ENCODE peak calls at places on chromosome 5, in seven cellular contexts. X, V, W, A, K, D and U are unnamed samples.

GRCh38 chr5:37896159-37896558 is 56.3 kb upstream of the GDNF start:
- DNase-seq in X (no peak), V (no peak), W (no peak), A (no peak), K (no peak), D (no peak), U (no peak)

GRCh38 chr5:115151208-115151805 is 18.4 kb downstream of the TRIM36 start:
- DNase-seq in X (no peak), V (no peak), W (no peak), A (no peak), K (no peak), D (no peak), U (no peak)

GRCh38 chr5:7668161-7668560 is 182.8 kb downstream of the CFAP90 start:
- DNase-seq in X (no peak), V (no peak), W (no peak), A (no peak), K (no peak), D (no peak), U (no peak)

GRCh38 chr5:83322273-83322924 is 149.1 kb upstream of the VCAN start:
- DNase-seq in X (no peak), V (no peak), W (no peak), A (no peak), K (no peak), D (no peak), U (no peak)

GRCh38 chr5:136210259-136210658 is 17.3 kb upstream of the SMIM32 start:
- DNase-seq in X (no peak), V (no peak), W (no peak), A (no peak), K (no peak), D (no peak), U (no peak)

GRCh38 chr5:53934126-53934856 is 373.9 kb downstream of the NDUFS4 start:
- DNase-seq in X (no peak), V (no peak), W (no peak), A (no peak), K (no peak), D (no peak), U (no peak)

GRCh38 chr5:95081500-95082355 is 203.2 kb downstream of the MCTP1 start:
- DNase-seq in X (no peak), V (no peak), W (no peak), A (peak), K (peak), D (peak), U (peak)

GRCh38 chr5:158100373-158100902 is 241.5 kb upstream of the CLINT1 start:
- DNase-seq in X (no peak), V (no peak), W (no peak), A (no peak), K (no peak), D (no peak), U (no peak)

GRCh38 chr5:14739538-14739937 is 75.0 kb downstream of the OTULIN start:
- DNase-seq in X (no peak), V (no peak), W (no peak), A (no peak), K (no peak), D (no peak), U (peak)

GRCh38 chr5:43514471-43514815 is 505 bp downstream of the C5orf34 start:
- DNase-seq in X (peak), V (no peak), W (peak), A (no peak), K (no peak), D (no peak), U (peak)

GRCh38 chr5:168620807-168621206 is 41.6 kb upstream of the PANK3 start:
- DNase-seq in X (no peak), V (no peak), W (no peak), A (no peak), K (no peak), D (no peak), U (no peak)

GRCh38 chr5:65128226-65128625 is 353.5 kb downstream of the ADAMTS6 start:
- DNase-seq in X (no peak), V (no peak), W (no peak), A (no peak), K (no peak), D (no peak), U (no peak)

GRCh38 chr5:67543704-67544103 is 347.1 kb upstream of the CD180 start:
- DNase-seq in X (no peak), V (no peak), W (no peak), A (no peak), K (no peak), D (no peak), U (no peak)

GRCh38 chr5:77210091-77211012 is at the start of gene PDE8B:
- DNase-seq in X (peak), V (no peak), W (peak), A (no peak), K (no peak), D (no peak), U (no peak)

GRCh38 chr5:172347653-172348052 is 64.1 kb upstream of the UBTD2 start:
- DNase-seq in X (no peak), V (no peak), W (no peak), A (no peak), K (no peak), D (no peak), U (no peak)

GRCh38 chr5:157047898-157048297 is 11.0 kb downstream of the HAVCR1 start:
- DNase-seq in X (no peak), V (no peak), W (no peak), A (no peak), K (no peak), D (no peak), U (no peak)

GRCh38 chr5:978693-979092 is 29.9 kb upstream of the NKD2 start:
- DNase-seq in X (no peak), V (no peak), W (no peak), A (no peak), K (no peak), D (no peak), U (no peak)

GRCh38 chr5:88145603-88146467 is 122.8 kb downstream of the TMEM161B start:
- DNase-seq in X (no peak), V (no peak), W (no peak), A (no peak), K (no peak), D (no peak), U (no peak)

GRCh38 chr5:60453186-60453976 is 246.6 kb downstream of the DEPDC1B start:
- DNase-seq in X (no peak), V (no peak), W (no peak), A (no peak), K (no peak), D (no peak), U (no peak)

GRCh38 chr5:116763987-116764866 is 189.6 kb upstream of the SEMA6A start:
- DNase-seq in X (no peak), V (no peak), W (peak), A (no peak), K (no peak), D (no peak), U (no peak)

GRCh38 chr5:58462154-58462553 is 2.3 kb upstream of the PLK2 start:
- DNase-seq in X (no peak), V (no peak), W (no peak), A (no peak), K (no peak), D (peak), U (no peak)

GRCh38 chr5:131640043-131640856 is 5.2 kb upstream of the RAPGEF6 start:
- DNase-seq in X (no peak), V (no peak), W (no peak), A (no peak), K (no peak), D (no peak), U (peak)

GRCh38 chr5:59793000-59793399 is 100.5 kb downstream of the PDE4D start:
- DNase-seq in X (no peak), V (no peak), W (no peak), A (no peak), K (no peak), D (peak), U (peak)

GRCh38 chr5:56914678-56915077 is 5.3 kb downstream of the SETD9 start:
- DNase-seq in X (no peak), V (no peak), W (no peak), A (no peak), K (no peak), D (no peak), U (no peak)

GRCh38 chr5:56913766-56914165 is 4.4 kb downstream of the SETD9 start:
- DNase-seq in X (no peak), V (no peak), W (no peak), A (no peak), K (no peak), D (no peak), U (no peak)

GRCh38 chr5:56908942-56909293 is 478 bp upstream of the SETD9 start:
- DNase-seq in X (no peak), V (no peak), W (no peak), A (no peak), K (no peak), D (no peak), U (peak)

GRCh38 chr5:56910123-56910951 is 941 bp downstream of the SETD9 start:
- DNase-seq in X (no peak), V (no peak), W (peak), A (peak), K (peak), D (no peak), U (no peak)

GRCh38 chr5:56909294-56910122 is at the start of gene SETD9:
- DNase-seq in X (peak), V (peak), W (peak), A (peak), K (peak), D (peak), U (peak)
- TF ChIP-seq POLR2A in X (peak), V (peak), W (peak), A (peak), K (no peak), D (peak), U (peak)

GRCh38 chr5:128036961-128037360 is 46.6 kb upstream of the SLC12A2 start:
- DNase-seq in X (no peak), V (no peak), W (no peak), A (no peak), K (no peak), D (peak), U (no peak)

GRCh38 chr5:128035689-128036088 is 47.9 kb upstream of the SLC12A2 start:
- DNase-seq in X (no peak), V (no peak), W (no peak), A (no peak), K (no peak), D (no peak), U (no peak)

GRCh38 chr5:128040927-128041326 is 42.6 kb upstream of the SLC12A2 start:
- DNase-seq in X (no peak), V (no peak), W (no peak), A (no peak), K (no peak), D (peak), U (no peak)

GRCh38 chr5:128038641-128039040 is 44.9 kb upstream of the SLC12A2 start:
- DNase-seq in X (no peak), V (no peak), W (no peak), A (no peak), K (no peak), D (peak), U (no peak)
- TF ChIP-seq POLR2A in X (no peak), V (no peak), W (no peak), A (no peak), K (no peak), D (no peak), U (no peak)

DNA sequence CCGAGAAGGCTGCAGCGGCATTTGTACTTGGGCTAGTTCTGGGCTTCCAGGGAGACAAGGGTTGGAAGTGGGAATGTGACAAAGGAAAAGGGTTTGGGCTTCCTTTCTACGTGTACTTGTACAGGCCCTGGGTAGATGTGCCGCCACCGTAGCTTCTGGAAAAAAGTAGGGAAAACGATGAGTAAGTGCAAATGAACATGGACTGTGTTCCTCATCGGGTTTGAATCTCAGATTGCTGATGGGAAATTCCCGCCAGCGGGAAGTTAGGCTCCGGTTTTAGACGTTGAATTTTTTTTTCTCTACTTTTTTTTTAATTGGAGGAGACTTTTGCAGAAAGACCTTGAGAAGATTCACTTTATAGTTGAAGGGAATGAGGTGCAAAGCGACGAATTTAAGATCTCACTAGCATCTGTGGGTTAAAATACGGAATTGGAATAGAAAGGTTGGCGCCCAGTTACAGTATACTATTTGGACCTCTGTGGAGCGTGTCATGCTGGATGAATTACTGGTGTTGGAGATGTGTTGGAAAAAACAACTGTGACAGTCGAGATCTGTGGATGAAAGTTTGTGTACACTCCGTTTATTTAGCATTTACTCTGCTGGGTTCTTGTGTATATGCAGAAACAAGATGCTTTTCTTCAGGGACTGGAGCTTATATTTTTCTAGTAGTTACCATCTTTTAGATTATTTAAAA is 1.3 kb downstream of the G3BP1 start:
- DNase-seq in X (no peak), V (no peak), W (no peak), A (peak), K (no peak), D (no peak), U (no peak)
- TF ChIP-seq POLR2A in X (peak), V (no peak), W (peak), A (no peak), K (no peak), D (no peak), U (peak)

GRCh38 chr5:128328479-128328878 is 209.6 kb downstream of the FBN2 start:
- DNase-seq in X (no peak), V (no peak), W (no peak), A (no peak), K (no peak), D (no peak), U (no peak)
- TF ChIP-seq POLR2A in X (no peak), V (no peak), W (no peak), A (no peak), K (no peak), D (no peak), U (no peak)

GRCh38 chr5:141636413-141637265 is at the start of the genes HDAC3 and RELL2:
- DNase-seq in X (peak), V (peak), W (peak), A (peak), K (peak), D (peak), U (peak)
- TF ChIP-seq POLR2A in X (no peak), V (peak), W (peak), A (peak), K (no peak), D (peak), U (peak)

DNA sequence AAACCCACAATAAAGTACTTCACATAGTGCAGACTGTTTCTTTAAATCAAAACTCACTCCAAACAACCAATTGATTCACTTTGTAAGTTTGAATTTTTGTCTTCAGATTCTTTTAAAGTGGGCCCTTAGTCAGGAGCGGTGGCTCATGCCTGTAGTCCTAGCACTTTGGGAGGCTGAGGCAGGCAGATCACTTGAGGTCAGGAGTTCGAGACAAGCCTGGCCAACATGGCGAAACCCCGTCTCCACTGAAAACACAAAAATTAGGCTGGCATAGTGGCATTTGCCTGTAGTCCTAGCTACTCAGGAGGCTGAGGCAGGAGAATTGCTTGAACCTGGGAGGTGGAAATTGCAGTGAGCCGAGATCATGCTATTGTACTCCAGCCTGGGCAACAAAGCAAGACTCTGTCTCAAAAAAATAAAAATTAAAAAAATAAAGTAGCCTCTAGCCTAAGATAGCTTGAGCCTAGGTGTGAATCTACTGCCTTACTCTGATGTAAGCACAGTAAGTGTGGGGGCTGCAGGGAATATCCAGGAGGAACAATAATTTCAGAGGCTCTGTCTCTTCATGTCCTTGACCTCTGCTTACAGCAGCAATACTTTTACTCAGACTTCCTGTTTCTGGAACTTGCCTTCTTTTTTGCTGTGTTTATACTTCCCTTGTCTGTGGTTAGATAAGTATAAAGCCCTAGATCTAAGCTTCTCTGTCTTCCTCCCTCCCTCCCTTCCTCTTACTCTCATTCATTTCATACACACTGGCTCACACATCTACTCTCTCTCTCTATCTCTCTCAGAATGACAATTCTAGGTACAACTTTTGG is at the start of gene IL7R:
- DNase-seq in X (no peak), V (no peak), W (no peak), A (no peak), K (no peak), D (no peak), U (no peak)
- TF ChIP-seq POLR2A in X (no peak), V (peak), W (no peak), A (no peak), K (no peak), D (no peak), U (no peak)